ENCODE peak calls at places on chromosomes 3 and 15, in seven cellular contexts. K is endothelial cell of umbilical vein, B is MM.1S, G is SJSA1, M is neural progenitor cell, O is adrenal gland, U is mesenchymal stem cell. T is an unnamed sample.

GRCh38 chr3:25547928-25548327 is 116.8 kb downstream of the TOP2B start:
- DNase-seq in M (no peak), B (no peak), K (no peak), U (no peak), G (no peak), O (no peak), T (no peak)

GRCh38 chr15:79960502-79961217 is 10.3 kb downstream of the BCL2A1 start:
- DNase-seq in K (no peak), M (no peak), B (no peak), O (no peak), U (peak; percentile 12), G (no peak), T (no peak)

GRCh38 chr3:48514431-48515227 is 10.7 kb upstream of the SHISA5 start:
- DNase-seq in K (no peak), U (no peak), M (no peak), B (peak; percentile 72), O (no peak), G (no peak), T (no peak)

GRCh38 chr3:49058011-49058410 is 28.8 kb upstream of the IMPDH2 start:
- DNase-seq in O (no peak), M (no peak), K (no peak), B (no peak), G (no peak), U (peak; percentile 13), T (no peak)

GRCh38 chr15:88908123-88908522 is 5.1 kb downstream of the MFGE8 start:
- DNase-seq in K (no peak), O (no peak), M (no peak), B (no peak), G (no peak), U (no peak), T (no peak)

GRCh38 chr3:94460914-94461313 is 398.1 kb downstream of the NSUN3 start:
- DNase-seq in U (no peak), G (no peak), B (no peak), K (no peak), O (no peak), M (no peak), T (peak; percentile 38)

GRCh38 chr3:172646439-172647015 is 64.3 kb downstream of the NCEH1 start:
- DNase-seq in O (peak; percentile 37), K (peak; percentile 80), U (no peak), M (no peak), B (no peak), G (no peak), T (peak; percentile 67)

GRCh38 chr15:85044251-85044853 is 62.7 kb downstream of the PDE8A start:
- DNase-seq in B (peak; percentile 46), O (peak; percentile 66), M (peak; percentile 61), G (peak; percentile 29), K (peak; percentile 80), U (peak; percentile 80), T (peak; percentile 66)

GRCh38 chr3:165883866-165884478 is 46.7 kb upstream of the BCHE start:
- DNase-seq in G (no peak), M (no peak), K (no peak), B (peak; percentile 18), U (peak; percentile 29), O (no peak), T (no peak)

GRCh38 chr15:80177151-80177550 is 24.4 kb downstream of the FAH start:
- DNase-seq in O (no peak), M (no peak), G (no peak), U (no peak), K (no peak), B (no peak), T (no peak)

GRCh38 chr15:88646951-88647350 is 8.1 kb downstream of the ISG20 start:
- DNase-seq in O (no peak), G (no peak), K (no peak), U (no peak), M (no peak), B (no peak), T (no peak)

GRCh38 chr15:57245130-57245529 is 131.2 kb upstream of the CGNL1 start:
- DNase-seq in K (no peak), U (peak; percentile 54), B (no peak), G (no peak), M (no peak), O (no peak), T (peak; percentile 98)

GRCh38 chr15:27046891-27047290 is 75.9 kb downstream of the GABRG3 start:
- DNase-seq in M (no peak), G (no peak), O (no peak), U (no peak), B (no peak), K (no peak), T (no peak)

GRCh38 chr3:42056840-42057239 is 34.3 kb upstream of the TRAK1 start:
- DNase-seq in K (no peak), G (no peak), O (no peak), M (no peak), U (no peak), B (no peak), T (no peak)
- H3K4me3 ChIP-seq in K (no peak overlapping the region), G (no peak overlapping the region), O (no peak overlapping the region), M (no peak overlapping the region), U (no peak overlapping the region), B (no peak overlapping the region), T (no peak overlapping the region)

DNA sequence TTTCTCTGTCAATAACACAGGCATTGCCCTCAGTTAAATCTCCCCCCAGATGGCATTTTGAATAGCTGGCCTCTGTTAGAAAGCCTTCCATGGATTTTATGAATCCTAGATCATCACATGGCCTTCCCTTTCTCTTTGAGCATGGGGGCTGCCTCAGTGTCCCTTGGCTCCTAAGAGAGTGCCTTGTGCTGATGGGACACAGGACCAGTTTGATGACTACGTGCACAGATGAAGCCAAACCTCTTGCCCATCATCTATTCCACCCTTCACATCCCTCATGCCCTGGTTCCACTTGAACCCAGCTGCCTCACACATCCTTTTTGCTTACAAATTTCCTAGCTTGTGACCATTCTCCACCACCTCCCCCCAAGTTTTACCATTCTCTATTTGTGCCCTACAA is 12.9 kb downstream of the TGFBR2 start:
- DNase-seq in O (no peak), M (no peak), B (no peak), K (no peak), U (no peak), G (no peak), T (no peak)
- H3K4me1 ChIP-seq in O (peaks cover 95% of the 10 kb centered on the region), M (no peaks in the 10 kb centered on the region), B (peaks cover 16% of the 10 kb centered on the region), K (peaks cover 77% of the 10 kb centered on the region), U (peaks cover 5% of the 10 kb centered on the region), G (peaks cover 43% of the 10 kb centered on the region), T (no peaks in the 10 kb centered on the region)

GRCh38 chr3:123447416-123447748 is 1.5 kb downstream of the ADCY5 start:
- DNase-seq in U (no peak), G (no peak), O (no peak), K (no peak), B (no peak), M (no peak), T (no peak)
- H3K4me3 ChIP-seq in U (no peak overlapping the region), G (no peak overlapping the region), O (no peak overlapping the region), K (no peak overlapping the region), B (no peak overlapping the region), M (no peak overlapping the region), T (no peak overlapping the region)

GRCh38 chr15:66739287-66739686 is 37.3 kb downstream of the SMAD6 start:
- DNase-seq in K (no peak), U (no peak), O (no peak), B (no peak), M (no peak), G (no peak), T (no peak)
- H3K4me1 ChIP-seq in K (peaks cover 28% of the 10 kb centered on the region), U (peaks cover 15% of the 10 kb centered on the region), O (peaks cover 2% of the 10 kb centered on the region), B (no peaks in the 10 kb centered on the region), M (peaks cover 4% of the 10 kb centered on the region), G (peaks cover 45% of the 10 kb centered on the region), T (peaks cover 19% of the 10 kb centered on the region)

GRCh38 chr15:40105517-40106202 is 3.0 kb downstream of the BMF start:
- DNase-seq in B (peak; percentile 55), K (no peak), M (no peak), U (no peak), O (no peak), G (no peak), T (no peak)
- H3K4me3 ChIP-seq in B (peak overlapping the region; percentile 76), K (no peak overlapping the region), M (no peak overlapping the region), U (no peak overlapping the region), O (no peak overlapping the region), G (no peak overlapping the region), T (no peak overlapping the region)

GRCh38 chr3:4736284-4736861 is 242.9 kb upstream of the BHLHE40 start:
- DNase-seq in M (no peak), K (peak; percentile 79), G (no peak), B (no peak), O (no peak), U (no peak), T (no peak)
- H3K4me1 ChIP-seq in M (no peaks in the 10 kb centered on the region), K (peaks cover 11% of the 10 kb centered on the region), G (peaks cover 3% of the 10 kb centered on the region), B (no peaks in the 10 kb centered on the region), O (peaks cover 17% of the 10 kb centered on the region), U (peaks cover 17% of the 10 kb centered on the region), T (peaks cover 6% of the 10 kb centered on the region)

DNA sequence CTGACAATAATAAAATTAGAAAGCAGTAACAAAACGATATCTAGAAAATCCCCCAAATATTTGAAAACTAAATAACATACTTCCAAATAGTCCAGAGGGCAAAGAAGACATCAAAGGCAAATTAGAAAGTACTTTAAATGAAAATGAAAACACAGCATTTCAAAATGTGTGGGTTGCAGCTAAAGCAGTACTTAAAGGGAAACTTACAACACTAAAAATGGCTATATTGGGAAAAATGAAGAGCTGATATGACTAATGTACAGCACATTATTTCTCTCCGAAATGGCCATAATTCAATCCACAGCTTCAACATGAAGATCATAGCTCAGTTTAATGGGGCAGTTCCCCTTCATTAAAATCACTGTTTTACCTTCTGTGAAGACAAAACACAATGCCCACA is 71.9 kb downstream of the FBXL22 start:
- DNase-seq in O (no peak), G (no peak), U (no peak), B (peak; percentile 21), K (no peak), M (no peak), T (no peak)
- H3K4me3 ChIP-seq in O (no peak overlapping the region), G (no peak overlapping the region), U (no peak overlapping the region), B (peak overlapping the region; percentile 18), K (no peak overlapping the region), M (no peak overlapping the region), T (no peak overlapping the region)

GRCh38 chr3:140468407-140468806 is 209.5 kb upstream of the TRIM42 start:
- DNase-seq in K (no peak), U (no peak), G (no peak), M (no peak), O (no peak), B (no peak), T (no peak)

GRCh38 chr3:140469491-140469890 is 208.4 kb upstream of the TRIM42 start:
- DNase-seq in M (no peak), G (no peak), O (no peak), U (no peak), B (no peak), K (no peak), T (no peak)

GRCh38 chr3:140467916-140468315 is 209.9 kb upstream of the TRIM42 start:
- DNase-seq in K (no peak), O (no peak), M (no peak), U (no peak), G (no peak), B (no peak), T (no peak)

GRCh38 chr3:140470962-140471361 is 206.9 kb upstream of the TRIM42 start:
- DNase-seq in G (no peak), B (no peak), K (no peak), M (no peak), U (no peak), O (peak; percentile 27), T (no peak)

DNA sequence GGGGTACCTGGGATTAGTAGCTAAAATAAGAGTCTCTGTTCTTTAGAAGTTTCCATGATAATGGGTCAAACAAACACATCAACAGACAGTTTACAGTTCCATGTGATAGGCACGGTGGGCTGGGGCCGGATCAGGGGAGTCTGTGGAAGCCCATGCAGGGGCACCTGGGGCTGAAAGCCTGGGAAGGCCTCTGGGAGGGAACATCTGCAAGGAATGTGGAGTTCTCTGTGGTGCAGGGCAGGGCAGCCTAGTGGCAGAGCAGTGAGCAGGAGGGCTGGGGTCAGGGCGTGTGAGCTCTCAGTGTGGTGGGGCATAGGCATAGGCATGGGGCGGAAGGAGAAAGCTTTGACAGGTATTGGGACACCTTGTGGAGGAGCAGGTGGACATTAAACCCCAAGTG is 207.7 kb upstream of the TRIM42 start:
- DNase-seq in K (no peak), B (no peak), U (no peak), M (no peak), O (no peak), G (no peak), T (no peak)
- H3K4me1 ChIP-seq in K (no peaks in the 10 kb centered on the region), B (no peaks in the 10 kb centered on the region), U (peaks cover 15% of the 10 kb centered on the region), M (peaks cover 44% of the 10 kb centered on the region), O (peaks cover 10% of the 10 kb centered on the region), G (no peaks in the 10 kb centered on the region), T (no peaks in the 10 kb centered on the region)